ENCODE peak calls at places on chromosomes 5 and 9, in six cellular contexts. One of them, this sample, is unnamed.

GRCh38 chr9:111965566-111966019 is 69.0 kb downstream of the UGCG start:
- DNase-seq in upper lobe of right lung: no peak
- DNase-seq in HT1080: peak
- DNase-seq in AG09319: peak
- DNase-seq in BJ: peak
- DNase-seq in amygdala: no peak
- DNase-seq in this sample: peak

GRCh38 chr9:93665128-93665565 is 88.8 kb downstream of the PHF2 start:
- DNase-seq in upper lobe of right lung: peak
- DNase-seq in amygdala: no peak
- DNase-seq in AG09319: no peak
- DNase-seq in BJ: no peak
- DNase-seq in HT1080: no peak
- DNase-seq in this sample: no peak

GRCh38 chr9:23431459-23431858 is 394.6 kb downstream of the ELAVL2 start:
- DNase-seq in upper lobe of right lung: no peak
- DNase-seq in HT1080: no peak
- DNase-seq in BJ: no peak
- DNase-seq in AG09319: no peak
- DNase-seq in amygdala: no peak
- DNase-seq in this sample: no peak

GRCh38 chr5:93677344-93678021 is 63.9 kb downstream of the POU5F2 start:
- DNase-seq in BJ: peak
- DNase-seq in AG09319: peak
- DNase-seq in amygdala: no peak
- DNase-seq in upper lobe of right lung: no peak
- DNase-seq in HT1080: peak
- DNase-seq in this sample: peak

GRCh38 chr5:114450516-114450909 is 88.6 kb downstream of the KCNN2 start:
- DNase-seq in amygdala: no peak
- DNase-seq in HT1080: no peak
- DNase-seq in upper lobe of right lung: no peak
- DNase-seq in AG09319: peak
- DNase-seq in BJ: no peak
- DNase-seq in this sample: no peak

GRCh38 chr5:2147504-2148311 is 265.0 kb upstream of the IRX4 start:
- DNase-seq in AG09319: no peak
- DNase-seq in BJ: no peak
- DNase-seq in HT1080: no peak
- DNase-seq in upper lobe of right lung: no peak
- DNase-seq in amygdala: no peak
- DNase-seq in this sample: no peak

GRCh38 chr5:54760182-54760935 is 225.0 kb downstream of the ESM1 start:
- DNase-seq in upper lobe of right lung: no peak
- DNase-seq in AG09319: no peak
- DNase-seq in HT1080: no peak
- DNase-seq in amygdala: no peak
- DNase-seq in BJ: no peak
- DNase-seq in this sample: no peak

GRCh38 chr9:4117835-4118610 is 181.8 kb downstream of the GLIS3 start:
- DNase-seq in AG09319: no peak
- DNase-seq in upper lobe of right lung: peak
- DNase-seq in amygdala: no peak
- DNase-seq in BJ: no peak
- DNase-seq in HT1080: no peak
- DNase-seq in this sample: no peak

GRCh38 chr5:137880313-137880712 is 8.9 kb upstream of the PKD2L2 start:
- DNase-seq in amygdala: no peak
- DNase-seq in BJ: no peak
- DNase-seq in upper lobe of right lung: no peak
- DNase-seq in AG09319: no peak
- DNase-seq in HT1080: no peak
- DNase-seq in this sample: no peak

This sample was measured in smooth muscle cell of the brain vasculature.